ENCODE peak calls at places on chromosomes 7 and 10, in five cellular contexts. One of them, this sample, is unnamed.

GRCh38 chr7:47550788-47551470 is 31.0 kb downstream of the TNS3 start:
- DNase-seq in left lobe of liver: no peak
- DNase-seq in neural crest cell: no peak
- DNase-seq in Daoy: no peak
- DNase-seq in left lung: peak
- DNase-seq in this sample: no peak

GRCh38 chr10:14543048-14543903 is 212.6 kb upstream of the FRMD4A start:
- DNase-seq in left lung: peak
- DNase-seq in left lobe of liver: peak
- DNase-seq in Daoy: no peak
- DNase-seq in neural crest cell: no peak
- DNase-seq in this sample: no peak

GRCh38 chr10:90985301-90985700 is 64.4 kb upstream of the ANKRD1 start:
- DNase-seq in Daoy: no peak
- DNase-seq in neural crest cell: no peak
- DNase-seq in left lobe of liver: no peak
- DNase-seq in left lung: no peak
- DNase-seq in this sample: no peak

GRCh38 chr7:50721160-50721559 is 61.5 kb downstream of the GRB10 start:
- DNase-seq in left lung: no peak
- DNase-seq in neural crest cell: no peak
- DNase-seq in Daoy: no peak
- DNase-seq in left lobe of liver: no peak
- DNase-seq in this sample: no peak

GRCh38 chr10:79202188-79203013 is 133.6 kb downstream of the ZMIZ1 start:
- DNase-seq in left lung: peak
- DNase-seq in neural crest cell: peak
- DNase-seq in left lobe of liver: no peak
- DNase-seq in Daoy: peak
- DNase-seq in this sample: peak

GRCh38 chr7:129144834-129145668 is 544 bp downstream of the TSPAN33 start:
- DNase-seq in left lung: peak
- DNase-seq in left lobe of liver: no peak
- DNase-seq in Daoy: no peak
- DNase-seq in neural crest cell: no peak
- DNase-seq in this sample: no peak

GRCh38 chr7:157963526-157963925 is 624.1 kb downstream of the PTPRN2 start:
- DNase-seq in left lung: no peak
- DNase-seq in left lobe of liver: no peak
- DNase-seq in neural crest cell: no peak
- DNase-seq in Daoy: no peak
- DNase-seq in this sample: peak

GRCh38 chr10:97892506-97892905 is 42.9 kb downstream of the GOLGA7B start:
- DNase-seq in neural crest cell: no peak
- DNase-seq in left lobe of liver: no peak
- DNase-seq in Daoy: no peak
- DNase-seq in left lung: no peak
- DNase-seq in this sample: no peak

GRCh38 chr7:148708026-148708685 is 9.5 kb downstream of the CUL1 start:
- DNase-seq in Daoy: no peak
- DNase-seq in left lobe of liver: no peak
- DNase-seq in left lung: peak
- DNase-seq in neural crest cell: no peak
- DNase-seq in this sample: no peak

GRCh38 chr7:2660359-2661095 is 27.5 kb upstream of the AMZ1 start:
- DNase-seq in neural crest cell: no peak
- DNase-seq in left lobe of liver: no peak
- DNase-seq in Daoy: no peak
- DNase-seq in left lung: no peak
- DNase-seq in this sample: no peak

GRCh38 chr7:949021-949934 is 5.2 kb downstream of the ADAP1 start:
- DNase-seq in Daoy: no peak
- DNase-seq in neural crest cell: no peak
- DNase-seq in left lung: peak
- DNase-seq in left lobe of liver: no peak
- DNase-seq in this sample: peak

GRCh38 chr7:75971309-75971960 is 23.0 kb downstream of the TMEM120A start:
- DNase-seq in left lobe of liver: peak
- DNase-seq in left lung: no peak
- DNase-seq in neural crest cell: no peak
- DNase-seq in Daoy: no peak
- DNase-seq in this sample: no peak

GRCh38 chr7:34198089-34198686 is 292.8 kb downstream of the BMPER start:
- DNase-seq in left lobe of liver: no peak
- DNase-seq in Daoy: no peak
- DNase-seq in left lung: no peak
- DNase-seq in neural crest cell: no peak
- DNase-seq in this sample: no peak

GRCh38 chr10:129877773-129878371 is 86.2 kb downstream of the EBF3 start:
- DNase-seq in Daoy: peak
- DNase-seq in neural crest cell: peak
- DNase-seq in left lung: no peak
- DNase-seq in left lobe of liver: no peak
- DNase-seq in this sample: no peak

GRCh38 chr7:136874393-136875032 is 6.1 kb downstream of the CHRM2 start:
- DNase-seq in neural crest cell: no peak
- DNase-seq in left lung: no peak
- DNase-seq in Daoy: no peak
- DNase-seq in left lobe of liver: no peak
- DNase-seq in this sample: no peak

GRCh38 chr10:329361-330099 is 194.3 kb downstream of the ZMYND11 start:
- DNase-seq in left lung: no peak
- DNase-seq in Daoy: peak
- DNase-seq in left lobe of liver: peak
- DNase-seq in neural crest cell: no peak
- DNase-seq in this sample: peak

GRCh38 chr7:24123061-24123460 is 160.9 kb upstream of the NPY start:
- DNase-seq in left lobe of liver: no peak
- DNase-seq in neural crest cell: no peak
- DNase-seq in Daoy: no peak
- DNase-seq in left lung: no peak
- DNase-seq in this sample: no peak

GRCh38 chr7:88635149-88635548 is 124.4 kb upstream of the ZNF804B start:
- DNase-seq in left lung: no peak
- DNase-seq in left lobe of liver: no peak
- DNase-seq in neural crest cell: no peak
- DNase-seq in Daoy: no peak
- DNase-seq in this sample: no peak

GRCh38 chr10:71799112-71799511 is 25.8 kb upstream of the VSIR start:
- DNase-seq in neural crest cell: no peak
- DNase-seq in left lobe of liver: no peak
- DNase-seq in left lung: no peak
- DNase-seq in Daoy: no peak
- DNase-seq in this sample: no peak

GRCh38 chr7:87518735-87519134 is 43.3 kb upstream of the ABCB4 start:
- DNase-seq in left lung: no peak
- DNase-seq in left lobe of liver: no peak
- DNase-seq in Daoy: no peak
- DNase-seq in neural crest cell: no peak
- DNase-seq in this sample: no peak

GRCh38 chr7:151886783-151887182 is 9.9 kb upstream of the PRKAG2 start:
- DNase-seq in left lung: no peak
- DNase-seq in left lobe of liver: no peak
- DNase-seq in neural crest cell: no peak
- DNase-seq in Daoy: no peak
- DNase-seq in this sample: no peak

GRCh38 chr10:122121059-122121458 is 132.1 kb downstream of the TACC2 start:
- DNase-seq in Daoy: no peak
- DNase-seq in neural crest cell: no peak
- DNase-seq in left lung: no peak
- DNase-seq in left lobe of liver: no peak
- DNase-seq in this sample: no peak

GRCh38 chr7:90720970-90721768 is 125.0 kb downstream of the CDK14 start:
- DNase-seq in left lobe of liver: peak
- DNase-seq in Daoy: peak
- DNase-seq in left lung: no peak
- DNase-seq in neural crest cell: no peak
- DNase-seq in this sample: no peak

GRCh38 chr10:21959998-21960397 is 43.5 kb downstream of the DNAJC1 start:
- DNase-seq in neural crest cell: no peak
- DNase-seq in left lobe of liver: no peak
- DNase-seq in left lung: no peak
- DNase-seq in Daoy: no peak
- DNase-seq in this sample: no peak

GRCh38 chr7:40551685-40552576 is 417.1 kb downstream of the SUGCT start:
- DNase-seq in left lung: no peak
- DNase-seq in neural crest cell: no peak
- DNase-seq in Daoy: peak
- DNase-seq in left lobe of liver: peak
- DNase-seq in this sample: peak

GRCh38 chr7:146136357-146136875 is 19.8 kb downstream of the CNTNAP2 start:
- DNase-seq in left lung: no peak
- DNase-seq in Daoy: no peak
- DNase-seq in left lobe of liver: no peak
- DNase-seq in neural crest cell: no peak
- DNase-seq in this sample: no peak

GRCh38 chr10:108783897-108784296 is 1139.4 kb downstream of the XPNPEP1 start:
- DNase-seq in Daoy: peak
- DNase-seq in left lobe of liver: no peak
- DNase-seq in left lung: no peak
- DNase-seq in neural crest cell: peak
- DNase-seq in this sample: peak

GRCh38 chr7:16594061-16594460 is 51.5 kb downstream of the ANKMY2 start:
- DNase-seq in Daoy: peak
- DNase-seq in left lobe of liver: no peak
- DNase-seq in neural crest cell: no peak
- DNase-seq in left lung: no peak
- DNase-seq in this sample: no peak

GRCh38 chr10:84375011-84375410 is 46.6 kb downstream of the CCSER2 start:
- DNase-seq in neural crest cell: peak
- DNase-seq in Daoy: peak
- DNase-seq in left lobe of liver: no peak
- DNase-seq in left lung: no peak
- DNase-seq in this sample: no peak

GRCh38 chr10:123301077-123301875 is 147.1 kb downstream of the BUB3 start:
- DNase-seq in neural crest cell: peak
- DNase-seq in left lung: no peak
- DNase-seq in Daoy: peak
- DNase-seq in left lobe of liver: no peak
- DNase-seq in this sample: peak

GRCh38 chr7:97844036-97844435 is 28.2 kb downstream of the ASNS start:
- DNase-seq in left lobe of liver: no peak
- DNase-seq in neural crest cell: no peak
- DNase-seq in Daoy: peak
- DNase-seq in left lung: no peak
- DNase-seq in this sample: no peak

GRCh38 chr10:71516890-71517289 is 120.2 kb downstream of the CDH23 start:
- DNase-seq in Daoy: no peak
- DNase-seq in left lobe of liver: no peak
- DNase-seq in neural crest cell: no peak
- DNase-seq in left lung: peak
- DNase-seq in this sample: peak

This sample was measured in islet precursor cell.